ENCODE peak calls at places on chromosomes 5 and 9, in seven cellular contexts. One of them, this sample, is unnamed.

GRCh38 chr5:67319935-67320725 is 123.5 kb upstream of the CD180 start:
- DNase-seq in prostate gland: no peak
- DNase-seq in brain microvascular endothelial cell: peak
- DNase-seq in AG09309: no peak
- DNase-seq in IMR-90: peak
- DNase-seq in ovary: no peak
- DNase-seq in coronary artery: no peak
- DNase-seq in this sample: no peak

GRCh38 chr5:159038907-159039306 is 60.8 kb downstream of the EBF1 start:
- DNase-seq in prostate gland: no peak
- DNase-seq in brain microvascular endothelial cell: peak
- DNase-seq in AG09309: peak
- DNase-seq in IMR-90: peak
- DNase-seq in ovary: no peak
- DNase-seq in coronary artery: no peak
- DNase-seq in this sample: peak

GRCh38 chr5:78648359-78649219 is at the start of gene LHFPL2:
- DNase-seq in prostate gland: peak
- DNase-seq in brain microvascular endothelial cell: peak
- DNase-seq in AG09309: no peak
- DNase-seq in IMR-90: peak
- DNase-seq in ovary: peak
- DNase-seq in coronary artery: peak
- DNase-seq in this sample: peak

GRCh38 chr5:1101991-1102713 is 9.7 kb downstream of the SLC12A7 start:
- DNase-seq in prostate gland: no peak
- DNase-seq in brain microvascular endothelial cell: no peak
- DNase-seq in AG09309: no peak
- DNase-seq in IMR-90: peak
- DNase-seq in ovary: no peak
- DNase-seq in coronary artery: no peak
- DNase-seq in this sample: no peak

GRCh38 chr5:352639-353598 is 31.4 kb downstream of the AHRR start:
- DNase-seq in prostate gland: no peak
- DNase-seq in brain microvascular endothelial cell: no peak
- DNase-seq in AG09309: no peak
- DNase-seq in IMR-90: no peak
- DNase-seq in ovary: no peak
- DNase-seq in coronary artery: peak
- DNase-seq in this sample: no peak

GRCh38 chr5:112637343-112637742 is 100.3 kb upstream of the APC start:
- DNase-seq in prostate gland: no peak
- DNase-seq in brain microvascular endothelial cell: no peak
- DNase-seq in AG09309: no peak
- DNase-seq in IMR-90: no peak
- DNase-seq in ovary: no peak
- DNase-seq in coronary artery: no peak
- DNase-seq in this sample: no peak

GRCh38 chr9:121557581-121558422 is 58.2 kb upstream of the GGTA1 start:
- DNase-seq in prostate gland: peak
- DNase-seq in brain microvascular endothelial cell: peak
- DNase-seq in AG09309: peak
- DNase-seq in IMR-90: peak
- DNase-seq in ovary: peak
- DNase-seq in coronary artery: peak
- DNase-seq in this sample: peak

GRCh38 chr5:66642538-66642937 is 46.3 kb downstream of the MAST4 start:
- DNase-seq in prostate gland: no peak
- DNase-seq in brain microvascular endothelial cell: no peak
- DNase-seq in AG09309: no peak
- DNase-seq in IMR-90: no peak
- DNase-seq in ovary: no peak
- DNase-seq in coronary artery: no peak
- DNase-seq in this sample: no peak

GRCh38 chr5:61575103-61575502 is 243.0 kb downstream of the ZSWIM6 start:
- DNase-seq in prostate gland: no peak
- DNase-seq in brain microvascular endothelial cell: peak
- DNase-seq in AG09309: peak
- DNase-seq in IMR-90: peak
- DNase-seq in ovary: no peak
- DNase-seq in coronary artery: no peak
- DNase-seq in this sample: peak

GRCh38 chr9:133428579-133429215 is 6.5 kb downstream of the ADAMTS13 start:
- DNase-seq in prostate gland: no peak
- DNase-seq in brain microvascular endothelial cell: no peak
- DNase-seq in AG09309: no peak
- DNase-seq in IMR-90: no peak
- DNase-seq in ovary: no peak
- DNase-seq in coronary artery: no peak
- DNase-seq in this sample: no peak

GRCh38 chr5:83184534-83184933 is 107.2 kb downstream of the XRCC4 start:
- DNase-seq in prostate gland: no peak
- DNase-seq in brain microvascular endothelial cell: no peak
- DNase-seq in AG09309: no peak
- DNase-seq in IMR-90: no peak
- DNase-seq in ovary: no peak
- DNase-seq in coronary artery: no peak
- DNase-seq in this sample: peak

GRCh38 chr5:36377192-36377591 is 75.5 kb upstream of the RANBP3L start:
- DNase-seq in prostate gland: no peak
- DNase-seq in brain microvascular endothelial cell: no peak
- DNase-seq in AG09309: no peak
- DNase-seq in IMR-90: no peak
- DNase-seq in ovary: no peak
- DNase-seq in coronary artery: no peak
- DNase-seq in this sample: no peak

GRCh38 chr9:24096756-24097155 is 270.7 kb upstream of the ELAVL2 start:
- DNase-seq in prostate gland: no peak
- DNase-seq in brain microvascular endothelial cell: no peak
- DNase-seq in AG09309: no peak
- DNase-seq in IMR-90: no peak
- DNase-seq in ovary: no peak
- DNase-seq in coronary artery: no peak
- DNase-seq in this sample: no peak

GRCh38 chr5:38167562-38167996 is 90.8 kb upstream of the EGFLAM start:
- DNase-seq in prostate gland: peak
- DNase-seq in brain microvascular endothelial cell: no peak
- DNase-seq in AG09309: no peak
- DNase-seq in IMR-90: no peak
- DNase-seq in ovary: no peak
- DNase-seq in coronary artery: no peak
- DNase-seq in this sample: no peak

GRCh38 chr5:113612060-113612496 is 98.6 kb downstream of the YTHDC2 start:
- DNase-seq in prostate gland: no peak
- DNase-seq in brain microvascular endothelial cell: no peak
- DNase-seq in AG09309: no peak
- DNase-seq in IMR-90: peak
- DNase-seq in ovary: no peak
- DNase-seq in coronary artery: no peak
- DNase-seq in this sample: peak

GRCh38 chr5:157245477-157245876 is 20.4 kb upstream of the CYFIP2 start:
- DNase-seq in prostate gland: no peak
- DNase-seq in brain microvascular endothelial cell: no peak
- DNase-seq in AG09309: no peak
- DNase-seq in IMR-90: no peak
- DNase-seq in ovary: no peak
- DNase-seq in coronary artery: no peak
- DNase-seq in this sample: peak

GRCh38 chr9:92992549-92992948 is 45.2 kb downstream of the FGD3 start:
- DNase-seq in prostate gland: no peak
- DNase-seq in brain microvascular endothelial cell: no peak
- DNase-seq in AG09309: no peak
- DNase-seq in IMR-90: no peak
- DNase-seq in ovary: no peak
- DNase-seq in coronary artery: no peak
- DNase-seq in this sample: no peak

GRCh38 chr9:93061791-93062299 is 3.3 kb downstream of the SUSD3 start:
- DNase-seq in prostate gland: no peak
- DNase-seq in brain microvascular endothelial cell: no peak
- DNase-seq in AG09309: no peak
- DNase-seq in IMR-90: no peak
- DNase-seq in ovary: peak
- DNase-seq in coronary artery: no peak
- DNase-seq in this sample: no peak

GRCh38 chr9:37010180-37010579 is 23.9 kb downstream of the PAX5 start:
- DNase-seq in prostate gland: no peak
- DNase-seq in brain microvascular endothelial cell: no peak
- DNase-seq in AG09309: no peak
- DNase-seq in IMR-90: no peak
- DNase-seq in ovary: no peak
- DNase-seq in coronary artery: no peak
- DNase-seq in this sample: no peak

GRCh38 chr9:37007295-37007694 is 26.8 kb downstream of the PAX5 start:
- DNase-seq in prostate gland: no peak
- DNase-seq in brain microvascular endothelial cell: no peak
- DNase-seq in AG09309: no peak
- DNase-seq in IMR-90: no peak
- DNase-seq in ovary: no peak
- DNase-seq in coronary artery: no peak
- DNase-seq in this sample: no peak

GRCh38 chr9:37005517-37006140 is 28.4 kb downstream of the PAX5 start:
- DNase-seq in prostate gland: no peak
- DNase-seq in brain microvascular endothelial cell: no peak
- DNase-seq in AG09309: no peak
- DNase-seq in IMR-90: no peak
- DNase-seq in ovary: no peak
- DNase-seq in coronary artery: no peak
- DNase-seq in this sample: no peak

GRCh38 chr9:37011530-37011929 is 22.5 kb downstream of the PAX5 start:
- DNase-seq in prostate gland: no peak
- DNase-seq in brain microvascular endothelial cell: no peak
- DNase-seq in AG09309: no peak
- DNase-seq in IMR-90: no peak
- DNase-seq in ovary: no peak
- DNase-seq in coronary artery: no peak
- DNase-seq in this sample: no peak

DNA sequence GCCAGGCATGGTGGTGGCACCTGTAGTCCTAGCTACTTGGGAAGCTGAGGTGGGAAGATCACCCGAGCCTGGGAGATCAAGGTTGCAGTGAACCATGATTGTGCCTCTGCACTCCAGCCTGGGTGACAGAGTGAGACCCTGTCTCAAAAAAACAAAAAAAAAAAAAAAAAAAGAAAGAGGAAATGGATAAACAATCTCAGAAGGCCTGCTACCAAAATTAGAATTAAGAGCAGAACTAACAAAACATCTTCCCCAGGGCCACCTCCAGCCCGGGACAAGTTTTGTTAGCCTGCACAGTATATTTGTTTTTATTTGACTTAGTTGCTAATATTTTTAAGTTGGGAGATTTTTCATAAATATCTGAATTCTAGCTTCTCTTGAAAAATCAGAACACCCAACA is 23.1 kb downstream of the PAX5 start:
- DNase-seq in prostate gland: no peak
- DNase-seq in brain microvascular endothelial cell: no peak
- DNase-seq in AG09309: no peak
- DNase-seq in IMR-90: no peak
- DNase-seq in ovary: no peak
- DNase-seq in coronary artery: no peak
- DNase-seq in this sample: no peak
- H3K4me3 ChIP-seq in prostate gland: no peak
- H3K4me3 ChIP-seq in brain microvascular endothelial cell: no peak
- H3K4me3 ChIP-seq in AG09309: no peak
- H3K4me3 ChIP-seq in IMR-90: no peak
- H3K4me3 ChIP-seq in ovary: no peak
- H3K4me3 ChIP-seq in coronary artery: no peak
- H3K4me3 ChIP-seq in this sample: no peak

GRCh38 chr9:127224178-127224882 is 40.2 kb upstream of the GARNL3 start:
- DNase-seq in prostate gland: peak
- DNase-seq in brain microvascular endothelial cell: peak
- DNase-seq in AG09309: no peak
- DNase-seq in IMR-90: peak
- DNase-seq in ovary: peak
- DNase-seq in coronary artery: peak
- DNase-seq in this sample: peak
- TF ChIP-seq CTCF in prostate gland: peak
- TF ChIP-seq CTCF in brain microvascular endothelial cell: peak
- TF ChIP-seq CTCF in AG09309: peak
- TF ChIP-seq CTCF in IMR-90: peak
- TF ChIP-seq CTCF in ovary: no peak
- TF ChIP-seq CTCF in coronary artery: no peak
- TF ChIP-seq CTCF in this sample: peak

GRCh38 chr5:51381801-51382507 is 1.3 kb upstream of the ISL1 start:
- DNase-seq in prostate gland: no peak
- DNase-seq in brain microvascular endothelial cell: no peak
- DNase-seq in AG09309: no peak
- DNase-seq in IMR-90: no peak
- DNase-seq in ovary: no peak
- DNase-seq in coronary artery: no peak
- DNase-seq in this sample: peak
- H3K4me3 ChIP-seq in prostate gland: peak
- H3K4me3 ChIP-seq in brain microvascular endothelial cell: peak
- H3K4me3 ChIP-seq in AG09309: no peak
- H3K4me3 ChIP-seq in IMR-90: no peak
- H3K4me3 ChIP-seq in ovary: no peak
- H3K4me3 ChIP-seq in coronary artery: peak
- H3K4me3 ChIP-seq in this sample: peak

DNA sequence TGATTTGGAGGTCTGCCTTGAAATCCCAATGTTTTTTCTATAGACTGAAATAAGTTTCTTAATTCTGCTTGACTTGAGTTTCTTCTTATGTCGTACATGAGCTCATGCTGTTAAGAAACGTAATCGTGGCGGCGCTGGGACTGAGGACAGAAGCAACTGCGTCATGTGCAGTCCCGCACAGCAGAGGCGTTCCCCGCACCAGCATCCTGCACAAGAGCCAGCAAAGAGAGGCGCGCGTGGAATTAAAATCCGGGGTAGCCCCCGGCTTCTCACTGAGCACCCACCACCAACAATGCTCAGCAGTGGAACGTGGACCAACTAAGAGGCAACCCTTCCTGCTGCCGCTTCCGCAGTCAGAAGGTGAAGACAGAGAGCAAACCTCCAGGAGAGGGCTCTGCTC is 496.2 kb upstream of the ADAMTS16 start:
- DNase-seq in prostate gland: no peak
- DNase-seq in brain microvascular endothelial cell: no peak
- DNase-seq in AG09309: no peak
- DNase-seq in IMR-90: no peak
- DNase-seq in ovary: no peak
- DNase-seq in coronary artery: no peak
- DNase-seq in this sample: no peak
- TF ChIP-seq CTCF in prostate gland: no peak
- TF ChIP-seq CTCF in brain microvascular endothelial cell: no peak
- TF ChIP-seq CTCF in AG09309: no peak
- TF ChIP-seq CTCF in IMR-90: no peak
- TF ChIP-seq CTCF in ovary: no peak
- TF ChIP-seq CTCF in coronary artery: no peak
- TF ChIP-seq CTCF in this sample: no peak

DNA sequence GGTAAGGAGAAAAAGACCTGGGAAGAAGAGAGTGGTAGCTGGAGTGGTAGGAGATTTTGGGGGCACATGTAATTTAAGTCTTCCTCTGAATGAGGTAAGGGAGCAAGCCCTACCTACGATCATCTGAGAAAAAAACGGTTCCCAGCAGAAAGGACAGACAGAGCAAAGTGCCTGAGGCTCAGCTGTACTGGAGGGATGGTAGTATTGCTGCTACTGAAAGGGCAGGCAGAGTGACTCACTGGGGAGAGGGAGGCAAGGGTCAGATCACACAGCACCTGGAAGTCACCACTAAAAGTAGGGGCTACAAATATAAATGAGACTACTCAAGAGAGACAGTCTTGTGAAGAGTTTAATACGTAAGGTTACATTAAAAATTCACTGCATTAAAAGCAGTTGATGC is 75.9 kb downstream of the NFIB start:
- DNase-seq in prostate gland: no peak
- DNase-seq in brain microvascular endothelial cell: peak
- DNase-seq in AG09309: no peak
- DNase-seq in IMR-90: peak
- DNase-seq in ovary: no peak
- DNase-seq in coronary artery: no peak
- DNase-seq in this sample: no peak
- H3K4me3 ChIP-seq in prostate gland: no peak
- H3K4me3 ChIP-seq in brain microvascular endothelial cell: no peak
- H3K4me3 ChIP-seq in AG09309: no peak
- H3K4me3 ChIP-seq in IMR-90: no peak
- H3K4me3 ChIP-seq in ovary: no peak
- H3K4me3 ChIP-seq in coronary artery: no peak
- H3K4me3 ChIP-seq in this sample: no peak

This sample was measured in fibroblast of the aortic adventitia.